ENCODE peak calls at places on chromosomes 2 and 18, in seven cellular contexts. T, S, Q, N, R, P and O are unnamed samples.

GRCh38 chr2:237567276-237568029 is 1.1 kb downstream of the PRLH start:
- DNase-seq in T (no peak), N (no peak), Q (peak), R (no peak), S (no peak), P (no peak), O (no peak)

GRCh38 chr2:104332733-104333132 is 521.2 kb upstream of the POU3F3 start:
- DNase-seq in P (no peak), R (no peak), N (no peak), Q (no peak), S (no peak), T (peak), O (peak)

GRCh38 chr18:55003695-55004094 is 44.4 kb upstream of the CCDC68 start:
- DNase-seq in S (no peak), Q (no peak), R (no peak), P (no peak), T (no peak), N (no peak), O (no peak)

GRCh38 chr2:20232837-20233207 is 7.9 kb upstream of the SDC1 start:
- DNase-seq in R (no peak), Q (no peak), N (no peak), T (no peak), S (no peak), P (no peak), O (peak)

GRCh38 chr2:12289105-12289802 is 427.5 kb upstream of the TRIB2 start:
- DNase-seq in N (no peak), T (no peak), P (no peak), Q (no peak), R (no peak), S (no peak), O (no peak)

GRCh38 chr2:230749111-230749510 is 36.5 kb downstream of the CAB39 start:
- DNase-seq in P (no peak), R (no peak), S (no peak), Q (no peak), N (peak), T (no peak), O (peak)

GRCh38 chr18:56903686-56904085 is 243.2 kb upstream of the BOD1L2 start:
- DNase-seq in T (no peak), S (no peak), R (no peak), N (no peak), Q (no peak), P (no peak), O (no peak)

GRCh38 chr2:105237045-105237765 is 4.3 kb upstream of the GPR45 start:
- DNase-seq in N (no peak), T (peak), R (peak), P (no peak), Q (no peak), S (no peak), O (no peak)

GRCh38 chr2:152577611-152578010 is 139.7 kb downstream of the PRPF40A start:
- DNase-seq in P (no peak), R (no peak), Q (no peak), T (no peak), N (no peak), S (no peak), O (no peak)

GRCh38 chr2:28339516-28340175 is 53.0 kb upstream of the FOSL2 start:
- DNase-seq in R (no peak), Q (no peak), P (no peak), S (no peak), N (no peak), T (no peak), O (no peak)

GRCh38 chr2:63052411-63053234 is 2.0 kb downstream of the OTX1 start:
- DNase-seq in P (peak), N (peak), S (no peak), R (no peak), Q (no peak), T (peak), O (no peak)

GRCh38 chr2:26243643-26244478 is 571 bp downstream of the HADHA start:
- DNase-seq in S (peak), R (no peak), Q (peak), P (no peak), N (peak), T (peak), O (peak)

GRCh38 chr18:48351216-48352050 is 57.8 kb downstream of the ZBTB7C start:
- DNase-seq in Q (no peak), P (no peak), S (no peak), T (no peak), N (no peak), R (no peak), O (no peak)

GRCh38 chr2:98374958-98375570 is 28.8 kb downstream of the CNGA3 start:
- DNase-seq in T (no peak), S (no peak), Q (no peak), R (no peak), P (no peak), N (no peak), O (no peak)

GRCh38 chr2:103459302-103459701 is 697.5 kb downstream of the TMEM182 start:
- DNase-seq in P (no peak), Q (no peak), R (no peak), N (no peak), T (no peak), S (no peak), O (no peak)

GRCh38 chr2:180175736-180176135 is 168.6 kb upstream of the CWC22 start:
- DNase-seq in T (no peak), N (no peak), Q (no peak), R (no peak), S (no peak), P (no peak), O (no peak)

GRCh38 chr18:77123313-77124231 is 9.0 kb downstream of the MBP start:
- DNase-seq in Q (no peak), R (no peak), T (no peak), N (no peak), P (no peak), S (no peak), O (no peak)

GRCh38 chr18:77622009-77622692 is 372.5 kb downstream of the GALR1 start:
- DNase-seq in S (peak), T (no peak), P (no peak), N (no peak), Q (no peak), R (no peak), O (no peak)

GRCh38 chr2:118032169-118033013 is 18.5 kb upstream of the CCDC93 start:
- DNase-seq in S (peak), R (peak), P (no peak), Q (peak), T (peak), N (peak), O (peak)

GRCh38 chr2:136327162-136327852 is 209.4 kb upstream of the CXCR4 start:
- DNase-seq in Q (no peak), T (no peak), R (peak), P (no peak), N (no peak), S (peak), O (no peak)

GRCh38 chr2:37469126-37469525 is 124.7 kb downstream of the QPCT start:
- DNase-seq in Q (no peak), S (no peak), P (no peak), N (no peak), R (no peak), T (no peak), O (no peak)

GRCh38 chr2:173075781-173076556 is at the start of gene MAP3K20:
- DNase-seq in T (peak), S (peak), P (peak), N (peak), R (peak), Q (peak), O (no peak)

GRCh38 chr2:21256006-21256405 is 132.2 kb downstream of the TDRD15 start:
- DNase-seq in R (no peak), S (no peak), Q (peak), N (no peak), T (no peak), P (no peak), O (no peak)

GRCh38 chr18:34352385-34353163 is 127.9 kb upstream of the NOL4 start:
- DNase-seq in P (no peak), S (no peak), T (no peak), N (no peak), R (no peak), Q (peak), O (no peak)

GRCh38 chr2:27298391-27299080 is 9.7 kb downstream of the UCN start:
- DNase-seq in Q (no peak), N (no peak), R (no peak), T (no peak), S (no peak), P (no peak), O (no peak)

GRCh38 chr2:149094217-149095015 is 55.9 kb downstream of the LYPD6B start:
- DNase-seq in R (no peak), P (no peak), S (no peak), Q (no peak), N (peak), T (no peak), O (peak)

GRCh38 chr2:120253021-120253882 is 600 bp downstream of the RALB start:
- DNase-seq in N (peak), T (peak), S (peak), Q (peak), R (peak), P (peak), O (peak)

GRCh38 chr2:160091381-160091780 is 29.0 kb upstream of the PLA2R1 start:
- DNase-seq in T (no peak), R (no peak), P (no peak), Q (no peak), N (peak), S (no peak), O (peak)

GRCh38 chr2:6343076-6343475 is 522.6 kb downstream of the CMPK2 start:
- DNase-seq in R (no peak), N (no peak), T (no peak), P (no peak), S (no peak), Q (no peak), O (no peak)

GRCh38 chr18:40017026-40017425 is 1938.0 kb upstream of the PIK3C3 start:
- DNase-seq in S (no peak), T (no peak), Q (no peak), N (no peak), R (no peak), P (no peak), O (no peak)